ENCODE peak calls at places on chromosomes 13 and 19, in ten cellular contexts. F is activated T-helper 2 cell treated with anti-CD3 and anti-CD28 coated beads, Interferon-gamma antibody, Interleukin-2, Interleukin-4, amounts not matched to agents 10 μg/mL and 5 μg/mL and 100 μg/mL, durations not matched to agents 14 hours and 24 hours and 36 hours; O is T-helper 1 cell; A is transverse colon; H is iris pigment epithelial cell; G is neuronal stem cell; B is stimulated activated CD4-positive, alpha-beta T cell treated with anti-CD3 and anti-CD28 coated beads, Interleukin-1b, Interleukin-23, amount 100 ng/mL, for 24 hours; R is substantia nigra; Z is astrocyte of the hippocampus; D is glomerular endothelial cell. I is an unnamed sample.

GRCh38 chr13:56953965-56954364 is 186.8 kb upstream of the PRR20A start:
- DNase-seq in H (no peak), F (no peak), G (no peak), A (no peak), B (no peak), O (no peak), R (no peak), D (no peak), Z (no peak), I (no peak)

GRCh38 chr13:72097568-72097967 is 230.6 kb upstream of the DACH1 start:
- DNase-seq in D (no peak), B (no peak), H (no peak), O (no peak), A (no peak), F (no peak), R (no peak), G (no peak), Z (no peak), I (no peak)

GRCh38 chr13:28819046-28819747 is 942 bp upstream of the MTUS2 start:
- DNase-seq in O (no peak), B (no peak), H (peak), G (peak), D (no peak), A (no peak), F (no peak), Z (peak), R (peak), I (no peak)

GRCh38 chr19:11214387-11214786 is 17.0 kb upstream of the KANK2 start:
- DNase-seq in R (no peak), O (no peak), A (no peak), Z (no peak), G (no peak), D (no peak), F (no peak), H (no peak), B (no peak), I (no peak)

GRCh38 chr19:47110521-47111080 is 3.0 kb downstream of the ZC3H4 start:
- DNase-seq in R (no peak), O (no peak), Z (peak), F (no peak), G (no peak), B (no peak), A (no peak), D (no peak), H (no peak), I (peak)

GRCh38 chr13:108326318-108326717 is 56.8 kb downstream of the TNFSF13B start:
- DNase-seq in D (no peak), B (no peak), H (peak), O (no peak), F (no peak), A (no peak), Z (no peak), G (no peak), R (no peak), I (no peak)

GRCh38 chr13:27446986-27447583 is 3.3 kb downstream of the MTIF3 start:
- DNase-seq in B (no peak), D (no peak), H (no peak), Z (no peak), O (no peak), A (peak), G (no peak), F (no peak), R (no peak), I (no peak)

GRCh38 chr19:23762884-23763711 is 4.4 kb upstream of the ZNF681 start:
- DNase-seq in R (peak), G (peak), Z (peak), A (peak), F (peak), H (peak), D (no peak), B (peak), O (peak), I (peak)

GRCh38 chr13:59446391-59446790 is 717.3 kb downstream of the DIAPH3 start:
- DNase-seq in F (no peak), A (no peak), B (no peak), O (no peak), D (no peak), H (no peak), G (no peak), Z (no peak), R (no peak), I (no peak)

I was measured in stimulated activated naive CD8-positive, alpha-beta T cell treated with anti-CD3 and anti-CD28 coated beads, Interleukin-15, amount 100 ng/mL, for 72 hours.